ENCODE peak calls at places on chromosome 17, in eight cellular contexts. One of them, this sample, is unnamed.

GRCh38 chr17:50458290-50458689 is 10.4 kb downstream of the CHAD start:
- DNase-seq in OCI-LY7: no peak
- DNase-seq in PC-9: no peak
- DNase-seq in fibroblast of lung: no peak
- DNase-seq in psoas muscle: no peak
- DNase-seq in tibial artery: no peak
- DNase-seq in HCT116: no peak
- DNase-seq in SK-N-SH: no peak
- DNase-seq in this sample: peak; percentile 48

GRCh38 chr17:21689604-21690003 is 2.7 kb upstream of the KCNJ18 start:
- DNase-seq in OCI-LY7: no peak
- DNase-seq in PC-9: peak; percentile 72
- DNase-seq in fibroblast of lung: peak; percentile 81
- DNase-seq in psoas muscle: no peak
- DNase-seq in tibial artery: peak; percentile 74
- DNase-seq in HCT116: peak; percentile 15
- DNase-seq in SK-N-SH: no peak
- DNase-seq in this sample: no peak

GRCh38 chr17:17420561-17421269 is 56.1 kb upstream of the MED9 start:
- DNase-seq in OCI-LY7: no peak
- DNase-seq in PC-9: no peak
- DNase-seq in fibroblast of lung: no peak
- DNase-seq in psoas muscle: peak; percentile 95
- DNase-seq in tibial artery: peak; percentile 85
- DNase-seq in HCT116: no peak
- DNase-seq in SK-N-SH: no peak
- DNase-seq in this sample: no peak

GRCh38 chr17:6787081-6787693 is 11.2 kb downstream of the FBXO39 start:
- DNase-seq in OCI-LY7: no peak
- DNase-seq in PC-9: no peak
- DNase-seq in fibroblast of lung: peak; percentile 9
- DNase-seq in psoas muscle: no peak
- DNase-seq in tibial artery: no peak
- DNase-seq in HCT116: no peak
- DNase-seq in SK-N-SH: no peak
- DNase-seq in this sample: peak; percentile 22

GRCh38 chr17:82300707-82301270 is 16.6 kb downstream of the CD7 start:
- DNase-seq in OCI-LY7: peak; percentile 79
- DNase-seq in PC-9: no peak
- DNase-seq in fibroblast of lung: peak; percentile 30
- DNase-seq in psoas muscle: peak; percentile 87
- DNase-seq in tibial artery: no peak
- DNase-seq in HCT116: no peak
- DNase-seq in SK-N-SH: peak; percentile 97
- DNase-seq in this sample: peak; percentile 41

GRCh38 chr17:1649844-1650409 is at the start of gene RILP:
- DNase-seq in OCI-LY7: no peak
- DNase-seq in PC-9: peak; percentile 93
- DNase-seq in fibroblast of lung: peak; percentile 40
- DNase-seq in psoas muscle: peak; percentile 89
- DNase-seq in tibial artery: peak; percentile 74
- DNase-seq in HCT116: peak; percentile 24
- DNase-seq in SK-N-SH: no peak
- DNase-seq in this sample: peak; percentile 64

GRCh38 chr17:18280766-18281165 is 20.3 kb downstream of the MIEF2 start:
- DNase-seq in OCI-LY7: no peak
- DNase-seq in PC-9: no peak
- DNase-seq in fibroblast of lung: no peak
- DNase-seq in psoas muscle: peak; percentile 19
- DNase-seq in tibial artery: no peak
- DNase-seq in HCT116: no peak
- DNase-seq in SK-N-SH: no peak
- DNase-seq in this sample: no peak

GRCh38 chr17:58330544-58330996 is 2.0 kb upstream of the TSPOAP1 start:
- DNase-seq in OCI-LY7: peak; percentile 61
- DNase-seq in PC-9: no peak
- DNase-seq in fibroblast of lung: no peak
- DNase-seq in psoas muscle: no peak
- DNase-seq in tibial artery: no peak
- DNase-seq in HCT116: no peak
- DNase-seq in SK-N-SH: peak; percentile 18
- DNase-seq in this sample: no peak

GRCh38 chr17:28290703-28291102 is 28.3 kb upstream of the TMEM97 start:
- DNase-seq in OCI-LY7: no peak
- DNase-seq in PC-9: no peak
- DNase-seq in fibroblast of lung: no peak
- DNase-seq in psoas muscle: no peak
- DNase-seq in tibial artery: no peak
- DNase-seq in HCT116: no peak
- DNase-seq in SK-N-SH: no peak
- DNase-seq in this sample: no peak

GRCh38 chr17:73231363-73231762 is 30.3 kb downstream of the CPSF4L start:
- DNase-seq in OCI-LY7: peak; percentile 30
- DNase-seq in PC-9: peak; percentile 7
- DNase-seq in fibroblast of lung: peak; percentile 21
- DNase-seq in psoas muscle: no peak
- DNase-seq in tibial artery: no peak
- DNase-seq in HCT116: no peak
- DNase-seq in SK-N-SH: peak; percentile 54
- DNase-seq in this sample: no peak

GRCh38 chr17:80703109-80703508 is 158.5 kb downstream of the RPTOR start:
- DNase-seq in OCI-LY7: peak; percentile 82
- DNase-seq in PC-9: no peak
- DNase-seq in fibroblast of lung: no peak
- DNase-seq in psoas muscle: no peak
- DNase-seq in tibial artery: no peak
- DNase-seq in HCT116: no peak
- DNase-seq in SK-N-SH: no peak
- DNase-seq in this sample: no peak

GRCh38 chr17:57284984-57285646 is 28.8 kb downstream of the MSI2 start:
- DNase-seq in OCI-LY7: peak; percentile 77
- DNase-seq in PC-9: no peak
- DNase-seq in fibroblast of lung: peak; percentile 63
- DNase-seq in psoas muscle: no peak
- DNase-seq in tibial artery: no peak
- DNase-seq in HCT116: no peak
- DNase-seq in SK-N-SH: no peak
- DNase-seq in this sample: no peak

GRCh38 chr17:8109669-8110455 is 8.5 kb downstream of the ALOXE3 start:
- DNase-seq in OCI-LY7: peak; percentile 85
- DNase-seq in PC-9: peak; percentile 67
- DNase-seq in fibroblast of lung: peak; percentile 11
- DNase-seq in psoas muscle: peak; percentile 71
- DNase-seq in tibial artery: no peak
- DNase-seq in HCT116: no peak
- DNase-seq in SK-N-SH: peak; percentile 84
- DNase-seq in this sample: no peak

GRCh38 chr17:80855968-80856862 is 135.4 kb upstream of the CHMP6 start:
- DNase-seq in OCI-LY7: no peak
- DNase-seq in PC-9: peak; percentile 87
- DNase-seq in fibroblast of lung: peak; percentile 99
- DNase-seq in psoas muscle: peak; percentile 91
- DNase-seq in tibial artery: peak; percentile 64
- DNase-seq in HCT116: peak; percentile 94
- DNase-seq in SK-N-SH: no peak
- DNase-seq in this sample: peak; percentile 97

GRCh38 chr17:81483085-81483861 is 29.3 kb downstream of the ACTG1 start:
- DNase-seq in OCI-LY7: peak; percentile 51
- DNase-seq in PC-9: no peak
- DNase-seq in fibroblast of lung: no peak
- DNase-seq in psoas muscle: peak; percentile 82
- DNase-seq in tibial artery: no peak
- DNase-seq in HCT116: no peak
- DNase-seq in SK-N-SH: no peak
- DNase-seq in this sample: no peak

GRCh38 chr17:45009676-45010467 is 41.6 kb downstream of the DCAKD start:
- DNase-seq in OCI-LY7: no peak
- DNase-seq in PC-9: no peak
- DNase-seq in fibroblast of lung: peak; percentile 60
- DNase-seq in psoas muscle: no peak
- DNase-seq in tibial artery: no peak
- DNase-seq in HCT116: no peak
- DNase-seq in SK-N-SH: no peak
- DNase-seq in this sample: no peak

GRCh38 chr17:82822281-82822680 is 17.5 kb downstream of the ZNF750 start:
- DNase-seq in OCI-LY7: no peak
- DNase-seq in PC-9: no peak
- DNase-seq in fibroblast of lung: no peak
- DNase-seq in psoas muscle: no peak
- DNase-seq in tibial artery: no peak
- DNase-seq in HCT116: no peak
- DNase-seq in SK-N-SH: no peak
- DNase-seq in this sample: no peak

GRCh38 chr17:77742579-77742978 is 215.9 kb upstream of the TNRC6C start:
- DNase-seq in OCI-LY7: no peak
- DNase-seq in PC-9: no peak
- DNase-seq in fibroblast of lung: no peak
- DNase-seq in psoas muscle: no peak
- DNase-seq in tibial artery: no peak
- DNase-seq in HCT116: no peak
- DNase-seq in SK-N-SH: no peak
- DNase-seq in this sample: no peak

GRCh38 chr17:35679007-35679682 is 52.3 kb upstream of the RASL10B start:
- DNase-seq in OCI-LY7: no peak
- DNase-seq in PC-9: no peak
- DNase-seq in fibroblast of lung: peak; percentile 39
- DNase-seq in psoas muscle: no peak
- DNase-seq in tibial artery: no peak
- DNase-seq in HCT116: no peak
- DNase-seq in SK-N-SH: no peak
- DNase-seq in this sample: no peak

GRCh38 chr17:32912218-32912897 is 15.6 kb upstream of the TMEM98 start:
- DNase-seq in OCI-LY7: no peak
- DNase-seq in PC-9: peak; percentile 22
- DNase-seq in fibroblast of lung: peak; percentile 62
- DNase-seq in psoas muscle: no peak
- DNase-seq in tibial artery: peak; percentile 76
- DNase-seq in HCT116: no peak
- DNase-seq in SK-N-SH: no peak
- DNase-seq in this sample: peak; percentile 36

GRCh38 chr17:30950669-30951399 is 20.0 kb upstream of the RNF135 start:
- DNase-seq in OCI-LY7: no peak
- DNase-seq in PC-9: no peak
- DNase-seq in fibroblast of lung: peak; percentile 65
- DNase-seq in psoas muscle: peak; percentile 75
- DNase-seq in tibial artery: peak; percentile 77
- DNase-seq in HCT116: no peak
- DNase-seq in SK-N-SH: peak; percentile 78
- DNase-seq in this sample: no peak

GRCh38 chr17:43840814-43841213 is 6.2 kb upstream of the CD300LG start:
- DNase-seq in OCI-LY7: no peak
- DNase-seq in PC-9: peak; percentile 20
- DNase-seq in fibroblast of lung: no peak
- DNase-seq in psoas muscle: no peak
- DNase-seq in tibial artery: no peak
- DNase-seq in HCT116: no peak
- DNase-seq in SK-N-SH: peak; percentile 82
- DNase-seq in this sample: peak; percentile 13
- TF ChIP-seq CTCF in OCI-LY7: peak; percentile 44
- TF ChIP-seq CTCF in PC-9: peak; percentile 29
- TF ChIP-seq CTCF in fibroblast of lung: no peak
- TF ChIP-seq CTCF in psoas muscle: no peak
- TF ChIP-seq CTCF in tibial artery: no peak
- TF ChIP-seq CTCF in HCT116: peak; percentile 54
- TF ChIP-seq CTCF in SK-N-SH: peak; percentile 44
- TF ChIP-seq CTCF in this sample: peak; percentile 52

DNA sequence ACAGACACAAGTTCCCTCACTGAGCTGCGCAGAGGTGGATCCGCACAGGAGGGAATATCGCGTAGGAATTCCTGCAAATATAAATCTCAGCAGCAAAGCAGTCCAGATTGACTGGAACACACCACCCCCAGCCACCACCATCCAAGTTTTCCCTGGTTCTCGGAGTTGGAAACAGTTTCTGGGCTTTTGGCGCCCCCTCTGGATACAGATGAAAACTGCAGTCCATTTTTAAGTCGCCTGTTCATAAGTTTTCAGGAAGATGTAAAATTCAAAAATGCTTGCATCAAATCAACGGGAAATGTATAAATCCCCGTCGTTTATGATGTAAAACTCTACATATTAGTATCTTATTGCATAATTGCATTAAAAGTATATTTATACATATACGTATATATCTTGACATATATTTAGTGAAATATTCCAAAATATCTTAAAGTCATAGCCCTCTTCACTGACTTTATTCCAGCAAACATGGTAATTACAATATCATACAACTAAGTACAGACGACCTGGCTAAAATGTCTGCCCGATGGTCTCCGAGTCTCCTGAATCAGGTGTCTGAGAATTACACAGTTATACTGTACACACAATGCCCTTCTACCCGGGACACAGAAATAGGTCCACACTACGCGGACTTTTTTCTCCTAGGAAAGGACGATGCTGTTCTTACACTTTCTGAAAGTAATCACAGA is 2.1 kb upstream of the SOX9 start:
- DNase-seq in OCI-LY7: peak; percentile 54
- DNase-seq in PC-9: peak; percentile 81
- DNase-seq in fibroblast of lung: peak; percentile 84
- DNase-seq in psoas muscle: peak; percentile 70
- DNase-seq in tibial artery: peak; percentile 43
- DNase-seq in HCT116: peak; percentile 58
- DNase-seq in SK-N-SH: peak; percentile 83
- DNase-seq in this sample: peak; percentile 79
- H3K4me1 ChIP-seq in OCI-LY7: no peaks in the 10 kb centered on the region
- H3K4me1 ChIP-seq in PC-9: peaks cover 22% of the 10 kb centered on the region
- H3K4me1 ChIP-seq in fibroblast of lung: peaks cover 7% of the 10 kb centered on the region
- H3K4me1 ChIP-seq in psoas muscle: peaks cover 5% of the 10 kb centered on the region
- H3K4me1 ChIP-seq in tibial artery: no peaks in the 10 kb centered on the region
- H3K4me1 ChIP-seq in HCT116: peaks cover 30% of the 10 kb centered on the region
- H3K4me1 ChIP-seq in SK-N-SH: peaks cover 29% of the 10 kb centered on the region
- H3K4me1 ChIP-seq in this sample: peaks cover 6% of the 10 kb centered on the region

DNA sequence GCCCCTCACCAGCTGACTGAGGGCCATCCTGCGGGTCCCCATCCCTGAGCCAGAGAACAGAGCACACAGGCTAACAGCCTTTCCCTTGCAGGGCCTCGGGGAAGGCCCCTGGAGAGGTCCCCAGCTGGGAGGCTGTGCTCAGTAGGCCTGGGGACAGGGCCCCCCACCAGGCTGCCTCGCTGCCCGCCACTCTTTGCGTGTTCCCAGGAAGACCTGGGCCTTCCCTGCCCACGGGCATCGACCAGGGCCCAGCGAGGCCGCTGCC is 785 bp downstream of the HID1 start:
- DNase-seq in OCI-LY7: no peak
- DNase-seq in PC-9: no peak
- DNase-seq in fibroblast of lung: no peak
- DNase-seq in psoas muscle: no peak
- DNase-seq in tibial artery: no peak
- DNase-seq in HCT116: no peak
- DNase-seq in SK-N-SH: no peak
- DNase-seq in this sample: no peak
- TF ChIP-seq CTCF in OCI-LY7: no peak
- TF ChIP-seq CTCF in PC-9: no peak
- TF ChIP-seq CTCF in fibroblast of lung: no peak
- TF ChIP-seq CTCF in psoas muscle: no peak
- TF ChIP-seq CTCF in tibial artery: no peak
- TF ChIP-seq CTCF in HCT116: no peak
- TF ChIP-seq CTCF in SK-N-SH: no peak
- TF ChIP-seq CTCF in this sample: no peak

DNA sequence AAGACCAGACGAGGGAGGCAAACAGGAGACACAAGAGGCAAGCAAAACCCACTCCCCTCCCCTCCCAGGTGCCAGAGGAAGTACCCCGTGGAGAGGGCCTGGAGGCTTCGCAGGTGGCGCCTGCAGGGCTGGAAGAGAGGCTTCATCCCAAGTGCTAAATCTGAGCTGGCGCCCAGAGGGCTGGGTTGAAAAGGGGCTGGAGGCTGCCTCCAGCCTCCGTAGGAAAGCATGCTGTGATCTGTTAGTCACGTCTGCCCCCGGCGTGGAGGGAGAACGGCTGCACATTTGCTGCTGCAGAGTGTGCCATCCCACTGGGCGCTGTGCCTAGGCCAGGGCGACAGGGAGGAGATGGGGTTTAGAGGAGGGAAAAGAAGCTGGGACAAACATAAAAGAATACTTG is 16.9 kb downstream of the RPH3AL start:
- DNase-seq in OCI-LY7: no peak
- DNase-seq in PC-9: no peak
- DNase-seq in fibroblast of lung: no peak
- DNase-seq in psoas muscle: peak; percentile 39
- DNase-seq in tibial artery: peak; percentile 10
- DNase-seq in HCT116: no peak
- DNase-seq in SK-N-SH: no peak
- DNase-seq in this sample: no peak
- H3K4me1 ChIP-seq in OCI-LY7: no peaks in the 10 kb centered on the region
- H3K4me1 ChIP-seq in PC-9: no peaks in the 10 kb centered on the region
- H3K4me1 ChIP-seq in fibroblast of lung: no peaks in the 10 kb centered on the region
- H3K4me1 ChIP-seq in psoas muscle: peaks cover 19% of the 10 kb centered on the region
- H3K4me1 ChIP-seq in tibial artery: no peaks in the 10 kb centered on the region
- H3K4me1 ChIP-seq in HCT116: no peaks in the 10 kb centered on the region
- H3K4me1 ChIP-seq in SK-N-SH: peaks cover 11% of the 10 kb centered on the region
- H3K4me1 ChIP-seq in this sample: no peaks in the 10 kb centered on the region

This sample was measured in foreskin keratinocyte.